ENCODE peak calls at places on chromosomes 11 and 22, in ten cellular contexts. One of them, this sample, is unnamed.

GRCh38 chr11:132941024-132941646 is 591.2 kb downstream of the OPCML start:
- DNase-seq in H1: no peak
- DNase-seq in spleen: no peak
- DNase-seq in esophagus muscularis mucosa: peak; percentile 82
- DNase-seq in ovary: no peak
- DNase-seq in adrenal gland: peak; percentile 29
- DNase-seq in tibial nerve: no peak
- DNase-seq in heart left ventricle: no peak
- DNase-seq in A549: no peak
- DNase-seq in IMR-90: peak; percentile 43
- DNase-seq in this sample: peak; percentile 18

GRCh38 chr22:20298803-20299735 is 20.8 kb downstream of the DGCR6L start:
- DNase-seq in H1: peak; percentile 98
- DNase-seq in spleen: peak; percentile 95
- DNase-seq in esophagus muscularis mucosa: peak; percentile 97
- DNase-seq in ovary: peak; percentile 68
- DNase-seq in adrenal gland: peak; percentile 80
- DNase-seq in tibial nerve: peak; percentile 56
- DNase-seq in heart left ventricle: peak; percentile 81
- DNase-seq in A549: peak; percentile 84
- DNase-seq in IMR-90: peak; percentile 67
- DNase-seq in this sample: peak; percentile 90

GRCh38 chr11:43833657-43834073 is 47.0 kb upstream of the ALKBH3 start:
- DNase-seq in H1: no peak
- DNase-seq in spleen: no peak
- DNase-seq in esophagus muscularis mucosa: no peak
- DNase-seq in ovary: no peak
- DNase-seq in adrenal gland: no peak
- DNase-seq in tibial nerve: no peak
- DNase-seq in heart left ventricle: no peak
- DNase-seq in A549: peak; percentile 13
- DNase-seq in IMR-90: peak; percentile 90
- DNase-seq in this sample: peak; percentile 26

GRCh38 chr11:126546191-126546590 is 190.7 kb downstream of the ST3GAL4 start:
- DNase-seq in H1: no peak
- DNase-seq in spleen: no peak
- DNase-seq in esophagus muscularis mucosa: no peak
- DNase-seq in ovary: no peak
- DNase-seq in adrenal gland: no peak
- DNase-seq in tibial nerve: no peak
- DNase-seq in heart left ventricle: no peak
- DNase-seq in A549: no peak
- DNase-seq in IMR-90: peak; percentile 21
- DNase-seq in this sample: no peak

GRCh38 chr11:21260101-21260500 is 590.7 kb downstream of the NELL1 start:
- DNase-seq in H1: no peak
- DNase-seq in spleen: no peak
- DNase-seq in esophagus muscularis mucosa: no peak
- DNase-seq in ovary: no peak
- DNase-seq in adrenal gland: no peak
- DNase-seq in tibial nerve: no peak
- DNase-seq in heart left ventricle: no peak
- DNase-seq in A549: no peak
- DNase-seq in IMR-90: no peak
- DNase-seq in this sample: no peak

GRCh38 chr22:48348855-48349254 is 1478.8 kb downstream of the BRD1 start:
- DNase-seq in H1: no peak
- DNase-seq in spleen: no peak
- DNase-seq in esophagus muscularis mucosa: no peak
- DNase-seq in ovary: no peak
- DNase-seq in adrenal gland: no peak
- DNase-seq in tibial nerve: no peak
- DNase-seq in heart left ventricle: no peak
- DNase-seq in A549: no peak
- DNase-seq in IMR-90: no peak
- DNase-seq in this sample: no peak

GRCh38 chr11:2991477-2992233 is 474 bp downstream of the NAP1L4 start:
- DNase-seq in H1: no peak
- DNase-seq in spleen: no peak
- DNase-seq in esophagus muscularis mucosa: peak; percentile 95
- DNase-seq in ovary: no peak
- DNase-seq in adrenal gland: peak; percentile 61
- DNase-seq in tibial nerve: no peak
- DNase-seq in heart left ventricle: peak; percentile 36
- DNase-seq in A549: peak; percentile 24
- DNase-seq in IMR-90: peak; percentile 20
- DNase-seq in this sample: peak; percentile 41

GRCh38 chr11:103109818-103110388 is 677 bp downstream of the DYNC2H1 start:
- DNase-seq in H1: no peak
- DNase-seq in spleen: peak; percentile 75
- DNase-seq in esophagus muscularis mucosa: no peak
- DNase-seq in ovary: no peak
- DNase-seq in adrenal gland: no peak
- DNase-seq in tibial nerve: no peak
- DNase-seq in heart left ventricle: peak; percentile 19
- DNase-seq in A549: peak; percentile 9
- DNase-seq in IMR-90: no peak
- DNase-seq in this sample: no peak

GRCh38 chr22:30424471-30425326 is 869 bp upstream of the MTFP1 start:
- DNase-seq in H1: peak; percentile 60
- DNase-seq in spleen: no peak
- DNase-seq in esophagus muscularis mucosa: no peak
- DNase-seq in ovary: no peak
- DNase-seq in adrenal gland: no peak
- DNase-seq in tibial nerve: no peak
- DNase-seq in heart left ventricle: no peak
- DNase-seq in A549: peak; percentile 30
- DNase-seq in IMR-90: peak; percentile 28
- DNase-seq in this sample: no peak

GRCh38 chr11:134132808-134133207 is 63.9 kb downstream of the JAM3 start:
- DNase-seq in H1: no peak
- DNase-seq in spleen: no peak
- DNase-seq in esophagus muscularis mucosa: peak; percentile 21
- DNase-seq in ovary: no peak
- DNase-seq in adrenal gland: no peak
- DNase-seq in tibial nerve: no peak
- DNase-seq in heart left ventricle: no peak
- DNase-seq in A549: no peak
- DNase-seq in IMR-90: peak; percentile 23
- DNase-seq in this sample: no peak

DNA sequence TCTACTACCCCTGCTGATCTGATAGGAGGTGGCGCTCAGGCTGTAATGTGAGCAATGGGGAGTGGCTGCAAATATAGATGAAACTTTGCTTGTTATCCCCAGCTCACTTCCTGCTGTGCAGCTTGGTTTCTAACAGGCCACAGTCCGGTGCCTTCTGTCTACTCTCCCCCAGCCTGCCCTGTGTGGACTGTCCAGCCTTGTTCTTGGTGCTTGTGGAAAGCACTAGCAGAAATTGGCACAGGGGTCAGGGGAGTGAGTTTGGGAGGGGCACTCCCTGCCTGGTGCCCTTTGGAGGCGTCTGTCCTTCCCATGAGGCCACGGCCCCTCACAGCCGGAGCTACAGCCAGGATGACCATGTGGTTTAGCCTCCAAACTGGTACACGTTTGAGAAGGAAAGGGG is 14.3 kb downstream of the MOV10L1 start:
- DNase-seq in H1: no peak
- DNase-seq in spleen: no peak
- DNase-seq in esophagus muscularis mucosa: no peak
- DNase-seq in ovary: no peak
- DNase-seq in adrenal gland: no peak
- DNase-seq in tibial nerve: no peak
- DNase-seq in heart left ventricle: no peak
- DNase-seq in A549: no peak
- DNase-seq in IMR-90: no peak
- DNase-seq in this sample: no peak
- TF ChIP-seq POLR2A in H1: no peak
- TF ChIP-seq POLR2A in spleen: no peak
- TF ChIP-seq POLR2A in esophagus muscularis mucosa: no peak
- TF ChIP-seq POLR2A in ovary: no peak
- TF ChIP-seq POLR2A in adrenal gland: no peak
- TF ChIP-seq POLR2A in tibial nerve: no peak
- TF ChIP-seq POLR2A in heart left ventricle: no peak
- TF ChIP-seq POLR2A in A549: no peak
- TF ChIP-seq POLR2A in IMR-90: no peak
- TF ChIP-seq POLR2A in this sample: no peak

GRCh38 chr22:24947881-24948280 is 1.4 kb upstream of the LHFPL7 start:
- DNase-seq in H1: no peak
- DNase-seq in spleen: no peak
- DNase-seq in esophagus muscularis mucosa: no peak
- DNase-seq in ovary: no peak
- DNase-seq in adrenal gland: no peak
- DNase-seq in tibial nerve: no peak
- DNase-seq in heart left ventricle: no peak
- DNase-seq in A549: no peak
- DNase-seq in IMR-90: no peak
- DNase-seq in this sample: peak; percentile 25
- H3K27ac ChIP-seq in H1: no peak overlapping the region
- H3K27ac ChIP-seq in spleen: no peak overlapping the region
- H3K27ac ChIP-seq in esophagus muscularis mucosa: no peak overlapping the region
- H3K27ac ChIP-seq in ovary: no peak overlapping the region
- H3K27ac ChIP-seq in adrenal gland: no peak overlapping the region
- H3K27ac ChIP-seq in tibial nerve: no peak overlapping the region
- H3K27ac ChIP-seq in heart left ventricle: no peak overlapping the region
- H3K27ac ChIP-seq in A549: no peak overlapping the region
- H3K27ac ChIP-seq in IMR-90: no peak overlapping the region
- H3K27ac ChIP-seq in this sample: peak overlapping the region; percentile 62

GRCh38 chr11:11979487-11980117 is 28.8 kb downstream of the DKK3 start:
- DNase-seq in H1: no peak
- DNase-seq in spleen: no peak
- DNase-seq in esophagus muscularis mucosa: no peak
- DNase-seq in ovary: no peak
- DNase-seq in adrenal gland: no peak
- DNase-seq in tibial nerve: no peak
- DNase-seq in heart left ventricle: peak; percentile 56
- DNase-seq in A549: peak; percentile 51
- DNase-seq in IMR-90: peak; percentile 81
- DNase-seq in this sample: peak; percentile 29
- TF ChIP-seq POLR2A in H1: no peak
- TF ChIP-seq POLR2A in spleen: no peak
- TF ChIP-seq POLR2A in esophagus muscularis mucosa: no peak
- TF ChIP-seq POLR2A in ovary: no peak
- TF ChIP-seq POLR2A in adrenal gland: no peak
- TF ChIP-seq POLR2A in tibial nerve: no peak
- TF ChIP-seq POLR2A in heart left ventricle: no peak
- TF ChIP-seq POLR2A in A549: no peak
- TF ChIP-seq POLR2A in IMR-90: no peak
- TF ChIP-seq POLR2A in this sample: no peak

DNA sequence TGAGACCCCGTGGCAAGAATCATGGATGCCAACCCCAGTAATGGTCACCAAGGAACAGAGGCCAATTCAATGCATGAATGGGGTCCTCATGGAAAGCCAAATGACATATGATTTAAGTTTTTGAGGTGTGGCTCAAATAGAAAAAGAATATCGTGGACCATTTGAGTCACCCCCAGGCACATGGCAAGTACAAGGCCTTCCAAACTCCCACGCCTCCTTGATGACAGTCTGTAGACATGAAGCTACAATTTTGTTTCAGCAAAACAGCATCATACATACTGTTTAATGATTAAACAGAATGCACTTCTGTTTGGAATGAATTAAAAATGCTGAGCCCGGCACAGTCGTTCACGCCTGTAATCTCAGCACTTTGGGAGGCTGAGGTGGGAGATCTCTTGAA is 7.4 kb downstream of the FADD start:
- DNase-seq in H1: no peak
- DNase-seq in spleen: peak; percentile 8
- DNase-seq in esophagus muscularis mucosa: no peak
- DNase-seq in ovary: no peak
- DNase-seq in adrenal gland: no peak
- DNase-seq in tibial nerve: no peak
- DNase-seq in heart left ventricle: no peak
- DNase-seq in A549: no peak
- DNase-seq in IMR-90: no peak
- DNase-seq in this sample: no peak
- H3K27ac ChIP-seq in H1: no peak overlapping the region
- H3K27ac ChIP-seq in spleen: no peak overlapping the region
- H3K27ac ChIP-seq in esophagus muscularis mucosa: no peak overlapping the region
- H3K27ac ChIP-seq in ovary: no peak overlapping the region
- H3K27ac ChIP-seq in adrenal gland: peak overlapping the region; percentile 56
- H3K27ac ChIP-seq in tibial nerve: no peak overlapping the region
- H3K27ac ChIP-seq in heart left ventricle: no peak overlapping the region
- H3K27ac ChIP-seq in A549: no peak overlapping the region
- H3K27ac ChIP-seq in IMR-90: no peak overlapping the region
- H3K27ac ChIP-seq in this sample: no peak overlapping the region

GRCh38 chr22:37692627-37693285 is 4.1 kb upstream of the TRIOBP start:
- DNase-seq in H1: no peak
- DNase-seq in spleen: no peak
- DNase-seq in esophagus muscularis mucosa: no peak
- DNase-seq in ovary: no peak
- DNase-seq in adrenal gland: no peak
- DNase-seq in tibial nerve: no peak
- DNase-seq in heart left ventricle: no peak
- DNase-seq in A549: no peak
- DNase-seq in IMR-90: no peak
- DNase-seq in this sample: no peak
- TF ChIP-seq POLR2A in H1: peak; percentile 20
- TF ChIP-seq POLR2A in spleen: no peak
- TF ChIP-seq POLR2A in esophagus muscularis mucosa: no peak
- TF ChIP-seq POLR2A in ovary: no peak
- TF ChIP-seq POLR2A in adrenal gland: no peak
- TF ChIP-seq POLR2A in tibial nerve: no peak
- TF ChIP-seq POLR2A in heart left ventricle: no peak
- TF ChIP-seq POLR2A in A549: no peak
- TF ChIP-seq POLR2A in IMR-90: no peak
- TF ChIP-seq POLR2A in this sample: no peak

This sample was measured in body of pancreas.